ENCODE peak calls at places on chromosomes 16 and 17, in four cellular contexts. One of them, this sample, is unnamed.

GRCh38 chr16:8572919-8573724 is 17.2 kb downstream of the TMEM114 start:
- DNase-seq in endothelial cell: peak
- DNase-seq in sigmoid colon: no peak
- DNase-seq in progenitor cell of endocrine pancreas: no peak
- DNase-seq in this sample: peak

GRCh38 chr16:47634126-47634525 is 173.0 kb downstream of the PHKB start:
- DNase-seq in endothelial cell: no peak
- DNase-seq in progenitor cell of endocrine pancreas: no peak
- DNase-seq in sigmoid colon: no peak
- DNase-seq in this sample: no peak

GRCh38 chr17:48871035-48871550 is 21.5 kb upstream of the ATP5MC1 start:
- DNase-seq in sigmoid colon: no peak
- DNase-seq in progenitor cell of endocrine pancreas: no peak
- DNase-seq in endothelial cell: no peak
- DNase-seq in this sample: no peak

GRCh38 chr17:14579716-14580115 is 278.8 kb downstream of the HS3ST3B1 start:
- DNase-seq in progenitor cell of endocrine pancreas: no peak
- DNase-seq in endothelial cell: no peak
- DNase-seq in sigmoid colon: no peak
- DNase-seq in this sample: no peak

GRCh38 chr17:30113213-30113612 is 3.4 kb upstream of the NSRP1 start:
- DNase-seq in progenitor cell of endocrine pancreas: no peak
- DNase-seq in endothelial cell: no peak
- DNase-seq in sigmoid colon: no peak
- DNase-seq in this sample: no peak

GRCh38 chr16:64470916-64471315 is 650.9 kb downstream of the CDH11 start:
- DNase-seq in sigmoid colon: no peak
- DNase-seq in progenitor cell of endocrine pancreas: no peak
- DNase-seq in endothelial cell: no peak
- DNase-seq in this sample: no peak

GRCh38 chr16:5323284-5323683 is 225.7 kb upstream of the EEF2KMT start:
- DNase-seq in sigmoid colon: no peak
- DNase-seq in endothelial cell: no peak
- DNase-seq in progenitor cell of endocrine pancreas: no peak
- DNase-seq in this sample: no peak

GRCh38 chr16:51431517-51432241 is 280.6 kb upstream of the SALL1 start:
- DNase-seq in progenitor cell of endocrine pancreas: no peak
- DNase-seq in endothelial cell: no peak
- DNase-seq in sigmoid colon: no peak
- DNase-seq in this sample: peak

GRCh38 chr16:14020141-14020540 is 51.0 kb upstream of the MRTFB start:
- DNase-seq in progenitor cell of endocrine pancreas: no peak
- DNase-seq in sigmoid colon: no peak
- DNase-seq in endothelial cell: no peak
- DNase-seq in this sample: no peak

GRCh38 chr16:84404324-84404723 is 36.0 kb downstream of the ATP2C2 start:
- DNase-seq in endothelial cell: no peak
- DNase-seq in progenitor cell of endocrine pancreas: no peak
- DNase-seq in sigmoid colon: no peak
- DNase-seq in this sample: no peak

GRCh38 chr16:89120921-89121351 is 27.3 kb downstream of the ACSF3 start:
- DNase-seq in progenitor cell of endocrine pancreas: no peak
- DNase-seq in sigmoid colon: no peak
- DNase-seq in endothelial cell: no peak
- DNase-seq in this sample: no peak

GRCh38 chr16:19853132-19853972 is 31.3 kb downstream of the GPRC5B start:
- DNase-seq in endothelial cell: no peak
- DNase-seq in sigmoid colon: no peak
- DNase-seq in progenitor cell of endocrine pancreas: no peak
- DNase-seq in this sample: peak

GRCh38 chr16:518858-519257 is 8.7 kb upstream of the CAPN15 start:
- DNase-seq in progenitor cell of endocrine pancreas: no peak
- DNase-seq in sigmoid colon: no peak
- DNase-seq in endothelial cell: no peak
- DNase-seq in this sample: no peak

GRCh38 chr17:20105539-20106291 is 96.6 kb downstream of the SPECC1 start:
- DNase-seq in progenitor cell of endocrine pancreas: no peak
- DNase-seq in endothelial cell: no peak
- DNase-seq in sigmoid colon: no peak
- DNase-seq in this sample: no peak

GRCh38 chr17:73820686-73821448 is 176.6 kb upstream of the SDK2 start:
- DNase-seq in sigmoid colon: peak
- DNase-seq in progenitor cell of endocrine pancreas: no peak
- DNase-seq in endothelial cell: no peak
- DNase-seq in this sample: no peak

GRCh38 chr16:77208382-77208781 is 9.2 kb downstream of the SYCE1L start:
- DNase-seq in endothelial cell: no peak
- DNase-seq in sigmoid colon: no peak
- DNase-seq in progenitor cell of endocrine pancreas: no peak
- DNase-seq in this sample: no peak

GRCh38 chr16:16025214-16025968 is 76.0 kb downstream of the ABCC1 start:
- DNase-seq in sigmoid colon: no peak
- DNase-seq in endothelial cell: no peak
- DNase-seq in progenitor cell of endocrine pancreas: no peak
- DNase-seq in this sample: no peak

GRCh38 chr17:35545150-35545549 is 7.7 kb upstream of the SLFN12L start:
- DNase-seq in sigmoid colon: no peak
- DNase-seq in progenitor cell of endocrine pancreas: no peak
- DNase-seq in endothelial cell: no peak
- DNase-seq in this sample: no peak

GRCh38 chr17:60091908-60092331 is 13.2 kb upstream of the HEATR6 start:
- DNase-seq in progenitor cell of endocrine pancreas: no peak
- DNase-seq in sigmoid colon: no peak
- DNase-seq in endothelial cell: no peak
- DNase-seq in this sample: no peak

GRCh38 chr16:77675464-77676324 is 46.6 kb upstream of the NUDT7 start:
- DNase-seq in endothelial cell: peak
- DNase-seq in sigmoid colon: peak
- DNase-seq in progenitor cell of endocrine pancreas: peak
- DNase-seq in this sample: peak

GRCh38 chr16:70769131-70769530 is 31.8 kb downstream of the VAC14 start:
- DNase-seq in endothelial cell: no peak
- DNase-seq in sigmoid colon: no peak
- DNase-seq in progenitor cell of endocrine pancreas: no peak
- DNase-seq in this sample: no peak

GRCh38 chr17:79940381-79941087 is 95.1 kb downstream of the TBC1D16 start:
- DNase-seq in progenitor cell of endocrine pancreas: no peak
- DNase-seq in sigmoid colon: peak
- DNase-seq in endothelial cell: no peak
- DNase-seq in this sample: peak

GRCh38 chr16:87832137-87832527 is 37.2 kb downstream of the SLC7A5 start:
- DNase-seq in endothelial cell: no peak
- DNase-seq in progenitor cell of endocrine pancreas: no peak
- DNase-seq in sigmoid colon: no peak
- DNase-seq in this sample: no peak

GRCh38 chr17:42531455-42532354 is 4.3 kb upstream of the NAGLU start:
- DNase-seq in sigmoid colon: peak
- DNase-seq in endothelial cell: peak
- DNase-seq in progenitor cell of endocrine pancreas: peak
- DNase-seq in this sample: peak

GRCh38 chr16:88007321-88007731 is 56.1 kb downstream of the BANP start:
- DNase-seq in sigmoid colon: peak
- DNase-seq in endothelial cell: peak
- DNase-seq in progenitor cell of endocrine pancreas: no peak
- DNase-seq in this sample: no peak

GRCh38 chr16:17723735-17724134 is 253.0 kb upstream of the XYLT1 start:
- DNase-seq in progenitor cell of endocrine pancreas: no peak
- DNase-seq in sigmoid colon: no peak
- DNase-seq in endothelial cell: no peak
- DNase-seq in this sample: no peak

GRCh38 chr16:88746511-88746910 is 38.5 kb downstream of the PIEZO1 start:
- DNase-seq in sigmoid colon: peak
- DNase-seq in endothelial cell: no peak
- DNase-seq in progenitor cell of endocrine pancreas: no peak
- DNase-seq in this sample: no peak

GRCh38 chr17:79623786-79624657 is 13.2 kb upstream of the RBFOX3 start:
- DNase-seq in sigmoid colon: peak
- DNase-seq in progenitor cell of endocrine pancreas: no peak
- DNase-seq in endothelial cell: no peak
- DNase-seq in this sample: no peak

GRCh38 chr17:81684442-81684911 is 666 bp downstream of the HGS start:
- DNase-seq in sigmoid colon: no peak
- DNase-seq in endothelial cell: no peak
- DNase-seq in progenitor cell of endocrine pancreas: no peak
- DNase-seq in this sample: peak

GRCh38 chr16:48244863-48245195 is 729 bp downstream of the LONP2 start:
- DNase-seq in endothelial cell: no peak
- DNase-seq in progenitor cell of endocrine pancreas: no peak
- DNase-seq in sigmoid colon: no peak
- DNase-seq in this sample: no peak

GRCh38 chr17:32463304-32463703 is 19.0 kb downstream of the PSMD11 start:
- DNase-seq in progenitor cell of endocrine pancreas: no peak
- DNase-seq in sigmoid colon: no peak
- DNase-seq in endothelial cell: no peak
- DNase-seq in this sample: no peak

GRCh38 chr17:57927048-57927723 is 28.0 kb downstream of the CUEDC1 start:
- DNase-seq in progenitor cell of endocrine pancreas: no peak
- DNase-seq in endothelial cell: no peak
- DNase-seq in sigmoid colon: no peak
- DNase-seq in this sample: peak

GRCh38 chr16:23950898-23951297 is 115.1 kb downstream of the PRKCB start:
- DNase-seq in sigmoid colon: no peak
- DNase-seq in progenitor cell of endocrine pancreas: no peak
- DNase-seq in endothelial cell: no peak
- DNase-seq in this sample: no peak

GRCh38 chr17:71762526-71762925 is 358.3 kb upstream of the SOX9 start:
- DNase-seq in sigmoid colon: no peak
- DNase-seq in progenitor cell of endocrine pancreas: no peak
- DNase-seq in endothelial cell: no peak
- DNase-seq in this sample: peak

GRCh38 chr17:71759422-71760060 is 361.3 kb upstream of the SOX9 start:
- DNase-seq in sigmoid colon: no peak
- DNase-seq in endothelial cell: no peak
- DNase-seq in progenitor cell of endocrine pancreas: no peak
- DNase-seq in this sample: no peak

GRCh38 chr17:71757156-71757555 is 363.7 kb upstream of the SOX9 start:
- DNase-seq in progenitor cell of endocrine pancreas: no peak
- DNase-seq in endothelial cell: no peak
- DNase-seq in sigmoid colon: no peak
- DNase-seq in this sample: no peak

GRCh38 chr17:71757956-71758355 is 362.9 kb upstream of the SOX9 start:
- DNase-seq in endothelial cell: no peak
- DNase-seq in progenitor cell of endocrine pancreas: no peak
- DNase-seq in sigmoid colon: no peak
- DNase-seq in this sample: no peak

DNA sequence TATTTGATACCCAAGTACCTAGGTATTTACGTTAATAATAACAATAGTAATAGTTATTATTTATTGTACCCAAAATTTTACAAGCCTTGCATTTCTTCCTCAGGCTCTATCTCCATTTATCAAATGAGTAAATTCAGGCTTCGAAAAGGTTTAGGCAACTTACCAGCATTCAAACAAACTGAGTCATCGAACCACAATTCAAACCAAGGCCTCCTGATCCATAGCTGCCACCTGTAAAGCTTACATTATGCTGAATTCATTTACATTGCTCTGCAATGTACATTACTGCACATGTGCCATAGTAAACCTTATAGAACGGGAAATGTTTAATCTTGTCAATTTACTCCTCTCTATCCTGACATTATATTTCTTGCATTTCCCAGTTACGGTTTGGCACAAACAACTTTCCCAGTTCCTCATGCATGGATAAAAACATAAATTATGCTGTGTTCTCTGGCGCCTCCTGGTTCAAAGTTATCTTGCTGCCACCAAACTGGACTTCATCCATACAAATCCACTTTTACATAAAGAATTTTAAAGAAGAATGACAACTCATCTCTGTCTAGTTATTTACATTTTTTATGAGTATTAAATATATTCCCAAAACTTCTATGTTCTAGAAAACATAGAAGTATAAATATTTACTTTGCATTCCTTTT is 360.6 kb upstream of the SOX9 start:
- DNase-seq in progenitor cell of endocrine pancreas: no peak
- DNase-seq in sigmoid colon: no peak
- DNase-seq in endothelial cell: no peak
- DNase-seq in this sample: no peak
- TF ChIP-seq CTCF in progenitor cell of endocrine pancreas: no peak
- TF ChIP-seq CTCF in sigmoid colon: no peak
- TF ChIP-seq CTCF in endothelial cell: no peak
- TF ChIP-seq CTCF in this sample: no peak

GRCh38 chr16:85752511-85753420 is 1.9 kb upstream of the C16orf74 start:
- DNase-seq in progenitor cell of endocrine pancreas: no peak
- DNase-seq in sigmoid colon: peak
- DNase-seq in endothelial cell: peak
- DNase-seq in this sample: peak
- TF ChIP-seq CTCF in progenitor cell of endocrine pancreas: no peak
- TF ChIP-seq CTCF in sigmoid colon: no peak
- TF ChIP-seq CTCF in endothelial cell: no peak
- TF ChIP-seq CTCF in this sample: peak

DNA sequence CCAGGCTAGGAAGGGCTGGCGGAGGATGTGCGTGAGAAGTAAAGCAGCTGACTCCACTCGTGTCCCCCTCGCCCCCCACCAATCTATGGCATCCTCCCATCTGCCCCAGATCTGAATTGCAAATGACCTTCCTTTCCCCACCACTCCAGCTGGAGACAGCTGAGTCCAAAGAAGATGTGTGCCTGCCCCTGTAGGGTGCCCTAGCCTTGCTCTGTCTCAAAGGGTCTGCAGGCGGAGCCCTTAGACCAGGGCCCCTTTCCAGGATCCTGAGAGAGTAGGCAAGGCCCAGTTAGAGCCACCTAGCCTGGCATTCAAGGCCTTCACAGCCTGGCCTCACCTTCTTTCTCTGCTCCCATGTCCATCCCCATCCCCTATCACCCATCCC is 66.7 kb upstream of the LHX1 start:
- DNase-seq in endothelial cell: no peak
- DNase-seq in progenitor cell of endocrine pancreas: no peak
- DNase-seq in sigmoid colon: no peak
- DNase-seq in this sample: no peak
- TF ChIP-seq CTCF in endothelial cell: no peak
- TF ChIP-seq CTCF in progenitor cell of endocrine pancreas: no peak
- TF ChIP-seq CTCF in sigmoid colon: no peak
- TF ChIP-seq CTCF in this sample: no peak

GRCh38 chr17:9050801-9051401 is 29.6 kb downstream of the NTN1 start:
- DNase-seq in progenitor cell of endocrine pancreas: no peak
- DNase-seq in endothelial cell: no peak
- DNase-seq in sigmoid colon: no peak
- DNase-seq in this sample: no peak

DNA sequence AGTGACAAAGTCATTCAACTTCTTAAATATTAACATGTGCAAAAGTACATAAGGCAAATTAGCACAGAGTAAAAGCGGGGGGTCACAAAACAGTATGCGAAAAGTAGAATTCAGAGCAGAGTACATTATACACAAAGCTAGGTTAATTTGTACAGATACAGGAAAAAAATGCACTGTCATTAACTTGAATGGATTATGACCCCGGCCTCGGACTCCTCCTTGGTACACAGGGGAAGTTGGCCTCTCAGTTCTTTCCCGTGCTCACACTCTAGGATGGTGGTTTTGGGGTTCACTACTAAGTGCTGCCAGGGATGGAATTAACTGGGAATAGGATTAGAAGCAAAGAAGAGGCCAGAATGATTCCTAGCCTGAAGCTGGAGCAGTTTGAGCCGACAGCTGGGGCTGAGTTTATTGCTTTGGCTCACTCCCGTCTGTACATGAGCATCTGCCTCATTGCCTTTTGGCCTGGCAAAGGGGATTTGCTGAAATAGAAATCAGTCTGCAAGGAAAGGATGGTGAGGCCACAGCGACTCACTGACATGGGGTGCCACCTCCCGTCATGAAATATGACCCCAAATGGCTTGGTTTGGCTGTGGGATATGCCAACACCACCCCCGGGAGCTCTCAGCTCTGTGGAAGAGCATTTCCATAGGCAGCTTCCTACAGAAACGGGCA is 23.6 kb downstream of the NTN1 start:
- DNase-seq in progenitor cell of endocrine pancreas: no peak
- DNase-seq in endothelial cell: no peak
- DNase-seq in sigmoid colon: no peak
- DNase-seq in this sample: no peak
- TF ChIP-seq CTCF in progenitor cell of endocrine pancreas: no peak
- TF ChIP-seq CTCF in endothelial cell: no peak
- TF ChIP-seq CTCF in sigmoid colon: no peak
- TF ChIP-seq CTCF in this sample: no peak

This sample was measured in body of pancreas.